ENCODE peak calls at places on chromosome 10, in six cellular contexts. One of them, this sample, is unnamed.

GRCh38 chr10:996031-996430 is 7.8 kb downstream of the GTPBP4 start:
- DNase-seq in left lung: no peak
- DNase-seq in keratinocyte: no peak
- DNase-seq in body of pancreas: no peak
- DNase-seq in PC-9: no peak
- DNase-seq in heart right ventricle: no peak
- DNase-seq in this sample: no peak

GRCh38 chr10:115963848-115964247 is 309.2 kb downstream of the GFRA1 start:
- DNase-seq in left lung: no peak
- DNase-seq in keratinocyte: no peak
- DNase-seq in body of pancreas: no peak
- DNase-seq in PC-9: no peak
- DNase-seq in heart right ventricle: no peak
- DNase-seq in this sample: no peak

GRCh38 chr10:114332808-114333207 is 71.5 kb downstream of the AFAP1L2 start:
- DNase-seq in left lung: no peak
- DNase-seq in keratinocyte: no peak
- DNase-seq in body of pancreas: no peak
- DNase-seq in PC-9: no peak
- DNase-seq in heart right ventricle: no peak
- DNase-seq in this sample: no peak

GRCh38 chr10:61359452-61359851 is 93.7 kb downstream of the TMEM26 start:
- DNase-seq in left lung: no peak
- DNase-seq in keratinocyte: no peak
- DNase-seq in body of pancreas: no peak
- DNase-seq in PC-9: no peak
- DNase-seq in heart right ventricle: no peak
- DNase-seq in this sample: no peak

GRCh38 chr10:76942556-76943416 is 694.8 kb downstream of the KCNMA1 start:
- DNase-seq in left lung: no peak
- DNase-seq in keratinocyte: no peak
- DNase-seq in body of pancreas: no peak
- DNase-seq in PC-9: no peak
- DNase-seq in heart right ventricle: no peak
- DNase-seq in this sample: no peak

GRCh38 chr10:52632591-52632990 is 140.0 kb downstream of the MBL2 start:
- DNase-seq in left lung: no peak
- DNase-seq in keratinocyte: no peak
- DNase-seq in body of pancreas: no peak
- DNase-seq in PC-9: no peak
- DNase-seq in heart right ventricle: no peak
- DNase-seq in this sample: no peak

GRCh38 chr10:8369666-8370065 is 315.2 kb downstream of the GATA3 start:
- DNase-seq in left lung: no peak
- DNase-seq in keratinocyte: no peak
- DNase-seq in body of pancreas: no peak
- DNase-seq in PC-9: peak
- DNase-seq in heart right ventricle: peak
- DNase-seq in this sample: no peak

GRCh38 chr10:7410800-7411670 is at the start of gene SFMBT2:
- DNase-seq in left lung: peak
- DNase-seq in keratinocyte: peak
- DNase-seq in body of pancreas: peak
- DNase-seq in PC-9: no peak
- DNase-seq in heart right ventricle: peak
- DNase-seq in this sample: peak

GRCh38 chr10:116627386-116627933 is 6.7 kb downstream of the PNLIPRP2 start:
- DNase-seq in left lung: no peak
- DNase-seq in keratinocyte: no peak
- DNase-seq in body of pancreas: peak
- DNase-seq in PC-9: no peak
- DNase-seq in heart right ventricle: no peak
- DNase-seq in this sample: no peak

GRCh38 chr10:60572511-60573194 is 183.0 kb upstream of the ANK3 start:
- DNase-seq in left lung: peak
- DNase-seq in keratinocyte: no peak
- DNase-seq in body of pancreas: peak
- DNase-seq in PC-9: no peak
- DNase-seq in heart right ventricle: peak
- DNase-seq in this sample: no peak

GRCh38 chr10:17984056-17984455 is 32.3 kb downstream of the SLC39A12 start:
- DNase-seq in left lung: no peak
- DNase-seq in keratinocyte: no peak
- DNase-seq in body of pancreas: no peak
- DNase-seq in PC-9: peak
- DNase-seq in heart right ventricle: no peak
- DNase-seq in this sample: no peak

GRCh38 chr10:46226900-46227558 is 59.8 kb upstream of the ANTXRL start:
- DNase-seq in left lung: peak
- DNase-seq in keratinocyte: no peak
- DNase-seq in body of pancreas: no peak
- DNase-seq in PC-9: no peak
- DNase-seq in heart right ventricle: no peak
- DNase-seq in this sample: no peak

GRCh38 chr10:72229261-72230251 is 13.5 kb upstream of the ASCC1 start:
- DNase-seq in left lung: no peak
- DNase-seq in keratinocyte: no peak
- DNase-seq in body of pancreas: peak
- DNase-seq in PC-9: no peak
- DNase-seq in heart right ventricle: no peak
- DNase-seq in this sample: no peak

DNA sequence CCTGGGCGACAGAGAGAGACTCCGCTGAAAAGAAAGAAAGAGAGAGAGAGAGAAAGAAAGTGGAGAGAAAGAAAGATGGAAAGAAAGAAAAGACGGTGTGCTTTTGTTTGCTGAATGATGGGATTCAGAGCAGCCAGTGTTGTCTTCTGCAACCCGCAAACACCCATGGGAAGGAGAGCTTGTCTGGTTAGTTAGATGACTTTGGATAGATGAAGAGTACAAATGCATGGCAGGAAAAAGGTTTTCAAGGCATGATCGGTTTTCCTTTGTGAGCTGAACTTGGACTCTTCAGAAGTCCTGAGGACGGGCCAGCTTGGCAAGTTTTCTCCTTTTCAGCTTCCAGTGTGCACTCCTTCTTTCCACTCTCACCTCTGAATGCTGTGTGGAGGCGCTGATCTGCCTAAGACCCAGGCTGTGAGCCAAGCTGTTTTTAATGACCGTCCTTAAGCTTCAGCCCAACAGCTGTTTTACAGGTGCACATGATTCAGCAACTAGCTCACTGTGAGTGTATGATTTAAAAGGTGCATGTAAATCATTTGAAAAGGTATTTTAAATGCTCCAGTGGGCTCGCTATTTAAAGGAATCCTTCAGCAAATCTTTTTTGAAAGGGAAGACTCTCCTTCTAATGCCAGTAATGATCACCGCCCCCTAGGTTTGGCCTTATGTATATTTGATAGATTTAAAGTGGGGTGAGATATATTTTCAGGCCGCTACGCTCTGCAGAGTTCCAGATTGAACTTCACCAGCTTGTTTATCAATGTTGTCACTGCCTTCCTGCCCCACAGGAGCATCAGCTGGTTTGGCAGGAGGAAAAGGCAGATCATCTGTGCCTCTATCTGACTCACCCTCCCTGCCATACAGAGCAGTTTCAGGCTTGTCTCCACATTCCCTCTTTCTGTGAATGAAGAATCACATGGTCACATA is 115.0 kb downstream of the PLXDC2 start:
- DNase-seq in left lung: no peak
- DNase-seq in keratinocyte: no peak
- DNase-seq in body of pancreas: peak
- DNase-seq in PC-9: no peak
- DNase-seq in heart right ventricle: no peak
- DNase-seq in this sample: no peak
- TF ChIP-seq CTCF in left lung: no peak
- TF ChIP-seq CTCF in keratinocyte: no peak
- TF ChIP-seq CTCF in body of pancreas: no peak
- TF ChIP-seq CTCF in PC-9: no peak
- TF ChIP-seq CTCF in heart right ventricle: no peak
- TF ChIP-seq CTCF in this sample: no peak

GRCh38 chr10:79068562-79069324 is at the start of gene ZMIZ1:
- DNase-seq in left lung: peak
- DNase-seq in keratinocyte: peak
- DNase-seq in body of pancreas: peak
- DNase-seq in PC-9: peak
- DNase-seq in heart right ventricle: peak
- DNase-seq in this sample: peak
- TF ChIP-seq CTCF in left lung: no peak
- TF ChIP-seq CTCF in keratinocyte: peak
- TF ChIP-seq CTCF in body of pancreas: peak
- TF ChIP-seq CTCF in PC-9: no peak
- TF ChIP-seq CTCF in heart right ventricle: no peak
- TF ChIP-seq CTCF in this sample: no peak

GRCh38 chr10:3213174-3213573 is 40.6 kb upstream of the PITRM1 start:
- DNase-seq in left lung: no peak
- DNase-seq in keratinocyte: no peak
- DNase-seq in body of pancreas: no peak
- DNase-seq in PC-9: no peak
- DNase-seq in heart right ventricle: no peak
- DNase-seq in this sample: no peak

GRCh38 chr10:3210251-3210650 is 37.7 kb upstream of the PITRM1 start:
- DNase-seq in left lung: no peak
- DNase-seq in keratinocyte: no peak
- DNase-seq in body of pancreas: no peak
- DNase-seq in PC-9: no peak
- DNase-seq in heart right ventricle: no peak
- DNase-seq in this sample: no peak

GRCh38 chr10:3207351-3207750 is 34.8 kb upstream of the PITRM1 start:
- DNase-seq in left lung: no peak
- DNase-seq in keratinocyte: no peak
- DNase-seq in body of pancreas: no peak
- DNase-seq in PC-9: no peak
- DNase-seq in heart right ventricle: no peak
- DNase-seq in this sample: no peak

GRCh38 chr10:3206516-3207157 is 34.1 kb upstream of the PITRM1 start:
- DNase-seq in left lung: no peak
- DNase-seq in keratinocyte: no peak
- DNase-seq in body of pancreas: no peak
- DNase-seq in PC-9: no peak
- DNase-seq in heart right ventricle: no peak
- DNase-seq in this sample: no peak

GRCh38 chr10:3208481-3209406 is 36.2 kb upstream of the PITRM1 start:
- DNase-seq in left lung: peak
- DNase-seq in keratinocyte: no peak
- DNase-seq in body of pancreas: no peak
- DNase-seq in PC-9: no peak
- DNase-seq in heart right ventricle: no peak
- DNase-seq in this sample: no peak
- TF ChIP-seq CTCF in left lung: no peak
- TF ChIP-seq CTCF in keratinocyte: no peak
- TF ChIP-seq CTCF in body of pancreas: no peak
- TF ChIP-seq CTCF in PC-9: no peak
- TF ChIP-seq CTCF in heart right ventricle: no peak
- TF ChIP-seq CTCF in this sample: no peak

GRCh38 chr10:5975641-5976473 is 1.5 kb downstream of the IL15RA start:
- DNase-seq in left lung: no peak
- DNase-seq in keratinocyte: no peak
- DNase-seq in body of pancreas: peak
- DNase-seq in PC-9: no peak
- DNase-seq in heart right ventricle: peak
- DNase-seq in this sample: peak

GRCh38 chr10:5976689-5977470 is 463 bp downstream of the IL15RA start:
- DNase-seq in left lung: peak
- DNase-seq in keratinocyte: no peak
- DNase-seq in body of pancreas: peak
- DNase-seq in PC-9: no peak
- DNase-seq in heart right ventricle: peak
- DNase-seq in this sample: peak

GRCh38 chr10:5981529-5981928 is 4.2 kb upstream of the IL15RA start:
- DNase-seq in left lung: no peak
- DNase-seq in keratinocyte: no peak
- DNase-seq in body of pancreas: no peak
- DNase-seq in PC-9: no peak
- DNase-seq in heart right ventricle: no peak
- DNase-seq in this sample: no peak

GRCh38 chr10:5973069-5973468 is 4.3 kb downstream of the IL15RA start:
- DNase-seq in left lung: no peak
- DNase-seq in keratinocyte: no peak
- DNase-seq in body of pancreas: no peak
- DNase-seq in PC-9: no peak
- DNase-seq in heart right ventricle: no peak
- DNase-seq in this sample: no peak

GRCh38 chr10:5977471-5978370 is at the start of gene IL15RA:
- DNase-seq in left lung: peak
- DNase-seq in keratinocyte: peak
- DNase-seq in body of pancreas: peak
- DNase-seq in PC-9: peak
- DNase-seq in heart right ventricle: peak
- DNase-seq in this sample: peak
- TF ChIP-seq CTCF in left lung: no peak
- TF ChIP-seq CTCF in keratinocyte: peak
- TF ChIP-seq CTCF in body of pancreas: peak
- TF ChIP-seq CTCF in PC-9: no peak
- TF ChIP-seq CTCF in heart right ventricle: no peak
- TF ChIP-seq CTCF in this sample: no peak

GRCh38 chr10:14806318-14806717 is 31.5 kb downstream of the CDNF start:
- DNase-seq in left lung: no peak
- DNase-seq in keratinocyte: no peak
- DNase-seq in body of pancreas: no peak
- DNase-seq in PC-9: no peak
- DNase-seq in heart right ventricle: no peak
- DNase-seq in this sample: no peak

GRCh38 chr10:14812271-14812670 is 25.6 kb downstream of the CDNF start:
- DNase-seq in left lung: no peak
- DNase-seq in keratinocyte: no peak
- DNase-seq in body of pancreas: no peak
- DNase-seq in PC-9: no peak
- DNase-seq in heart right ventricle: no peak
- DNase-seq in this sample: no peak

GRCh38 chr10:14815681-14816080 is 22.2 kb downstream of the CDNF start:
- DNase-seq in left lung: no peak
- DNase-seq in keratinocyte: no peak
- DNase-seq in body of pancreas: no peak
- DNase-seq in PC-9: no peak
- DNase-seq in heart right ventricle: no peak
- DNase-seq in this sample: no peak

GRCh38 chr10:14810969-14811953 is 26.6 kb downstream of the CDNF start:
- DNase-seq in left lung: no peak
- DNase-seq in keratinocyte: no peak
- DNase-seq in body of pancreas: no peak
- DNase-seq in PC-9: no peak
- DNase-seq in heart right ventricle: no peak
- DNase-seq in this sample: no peak
- TF ChIP-seq CTCF in left lung: no peak
- TF ChIP-seq CTCF in keratinocyte: no peak
- TF ChIP-seq CTCF in body of pancreas: no peak
- TF ChIP-seq CTCF in PC-9: no peak
- TF ChIP-seq CTCF in heart right ventricle: no peak
- TF ChIP-seq CTCF in this sample: no peak

GRCh38 chr10:14478201-14478600 is 147.5 kb upstream of the FRMD4A start:
- DNase-seq in left lung: no peak
- DNase-seq in keratinocyte: no peak
- DNase-seq in body of pancreas: peak
- DNase-seq in PC-9: no peak
- DNase-seq in heart right ventricle: no peak
- DNase-seq in this sample: no peak
- TF ChIP-seq CTCF in left lung: no peak
- TF ChIP-seq CTCF in keratinocyte: no peak
- TF ChIP-seq CTCF in body of pancreas: no peak
- TF ChIP-seq CTCF in PC-9: no peak
- TF ChIP-seq CTCF in heart right ventricle: no peak
- TF ChIP-seq CTCF in this sample: no peak

GRCh38 chr10:58511765-58512469 is 755 bp upstream of the BICC1 start:
- DNase-seq in left lung: peak
- DNase-seq in keratinocyte: no peak
- DNase-seq in body of pancreas: peak
- DNase-seq in PC-9: no peak
- DNase-seq in heart right ventricle: peak
- DNase-seq in this sample: no peak
- TF ChIP-seq CTCF in left lung: no peak
- TF ChIP-seq CTCF in keratinocyte: no peak
- TF ChIP-seq CTCF in body of pancreas: no peak
- TF ChIP-seq CTCF in PC-9: no peak
- TF ChIP-seq CTCF in heart right ventricle: no peak
- TF ChIP-seq CTCF in this sample: no peak